ENCODE peak calls at places on chromosomes 2 and 18, in five cellular contexts. One of them, this sample, is unnamed.
A peak's percentile ranks its signal among the peaks of the same experiment; 100 is the strongest.

GRCh38 chr2:69683170-69683971 is 39.8 kb upstream of the AAK1 start:
- DNase-seq in neuronal stem cell: no peak
- DNase-seq in DND-41: no peak
- DNase-seq in gastrocnemius medialis: no peak
- DNase-seq in CD8-positive, alpha-beta memory T cell: no peak
- DNase-seq in this sample: no peak

GRCh38 chr2:20179755-20180594 is 45.0 kb downstream of the SDC1 start:
- DNase-seq in neuronal stem cell: no peak
- DNase-seq in gastrocnemius medialis: no peak
- DNase-seq in DND-41: no peak
- DNase-seq in CD8-positive, alpha-beta memory T cell: no peak
- DNase-seq in this sample: no peak

GRCh38 chr2:86397989-86398388 is 43.2 kb upstream of the KDM3A start:
- DNase-seq in gastrocnemius medialis: no peak
- DNase-seq in DND-41: no peak
- DNase-seq in CD8-positive, alpha-beta memory T cell: no peak
- DNase-seq in neuronal stem cell: no peak
- DNase-seq in this sample: no peak

GRCh38 chr2:51454177-51454576 is 422.2 kb upstream of the NRXN1 start:
- DNase-seq in DND-41: no peak
- DNase-seq in neuronal stem cell: no peak
- DNase-seq in CD8-positive, alpha-beta memory T cell: no peak
- DNase-seq in gastrocnemius medialis: no peak
- DNase-seq in this sample: no peak

GRCh38 chr18:64037812-64038414 is 68.0 kb downstream of the SERPINB8 start:
- DNase-seq in neuronal stem cell: peak; percentile 41
- DNase-seq in gastrocnemius medialis: no peak
- DNase-seq in DND-41: no peak
- DNase-seq in CD8-positive, alpha-beta memory T cell: no peak
- DNase-seq in this sample: peak; percentile 5

GRCh38 chr2:233209117-233209977 is 42.1 kb upstream of the ATG16L1 start:
- DNase-seq in CD8-positive, alpha-beta memory T cell: no peak
- DNase-seq in gastrocnemius medialis: no peak
- DNase-seq in neuronal stem cell: peak; percentile 36
- DNase-seq in DND-41: no peak
- DNase-seq in this sample: no peak

GRCh38 chr2:43568226-43568625 is 27.6 kb downstream of the THADA start:
- DNase-seq in neuronal stem cell: no peak
- DNase-seq in CD8-positive, alpha-beta memory T cell: no peak
- DNase-seq in gastrocnemius medialis: no peak
- DNase-seq in DND-41: no peak
- DNase-seq in this sample: no peak

GRCh38 chr2:157291018-157291417 is 33.5 kb downstream of the GALNT5 start:
- DNase-seq in gastrocnemius medialis: no peak
- DNase-seq in DND-41: no peak
- DNase-seq in CD8-positive, alpha-beta memory T cell: no peak
- DNase-seq in neuronal stem cell: no peak
- DNase-seq in this sample: no peak

GRCh38 chr2:122034797-122035196 is 279.3 kb downstream of the TSN start:
- DNase-seq in DND-41: no peak
- DNase-seq in CD8-positive, alpha-beta memory T cell: no peak
- DNase-seq in neuronal stem cell: peak; percentile 48
- DNase-seq in gastrocnemius medialis: no peak
- DNase-seq in this sample: no peak

GRCh38 chr18:60188943-60189342 is 183.6 kb downstream of the MC4R start:
- DNase-seq in gastrocnemius medialis: no peak
- DNase-seq in DND-41: no peak
- DNase-seq in neuronal stem cell: no peak
- DNase-seq in CD8-positive, alpha-beta memory T cell: no peak
- DNase-seq in this sample: no peak

GRCh38 chr2:171523339-171523931 is 1.2 kb downstream of the CYBRD1 start:
- DNase-seq in gastrocnemius medialis: peak; percentile 56
- DNase-seq in CD8-positive, alpha-beta memory T cell: no peak
- DNase-seq in DND-41: peak; percentile 11
- DNase-seq in neuronal stem cell: peak; percentile 62
- DNase-seq in this sample: no peak

GRCh38 chr2:173053043-173053699 is 22.5 kb upstream of the MAP3K20 start:
- DNase-seq in CD8-positive, alpha-beta memory T cell: no peak
- DNase-seq in DND-41: no peak
- DNase-seq in neuronal stem cell: no peak
- DNase-seq in gastrocnemius medialis: no peak
- DNase-seq in this sample: no peak

GRCh38 chr18:41569867-41570266 is 385.2 kb upstream of the PIK3C3 start:
- DNase-seq in CD8-positive, alpha-beta memory T cell: no peak
- DNase-seq in neuronal stem cell: no peak
- DNase-seq in gastrocnemius medialis: no peak
- DNase-seq in DND-41: no peak
- DNase-seq in this sample: no peak

GRCh38 chr2:171807831-171808393 is 86.1 kb downstream of the SLC25A12 start:
- DNase-seq in DND-41: no peak
- DNase-seq in gastrocnemius medialis: no peak
- DNase-seq in CD8-positive, alpha-beta memory T cell: no peak
- DNase-seq in neuronal stem cell: no peak
- DNase-seq in this sample: no peak

GRCh38 chr18:13455960-13456471 is 237.5 kb downstream of the LDLRAD4 start:
- DNase-seq in CD8-positive, alpha-beta memory T cell: no peak
- DNase-seq in neuronal stem cell: no peak
- DNase-seq in DND-41: peak; percentile 77
- DNase-seq in gastrocnemius medialis: no peak
- DNase-seq in this sample: no peak

GRCh38 chr2:72757177-72757775 is 68.6 kb downstream of the EXOC6B start:
- DNase-seq in neuronal stem cell: no peak
- DNase-seq in DND-41: no peak
- DNase-seq in CD8-positive, alpha-beta memory T cell: no peak
- DNase-seq in gastrocnemius medialis: no peak
- DNase-seq in this sample: no peak

GRCh38 chr2:11097038-11097720 is 58.1 kb upstream of the SLC66A3 start:
- DNase-seq in neuronal stem cell: no peak
- DNase-seq in CD8-positive, alpha-beta memory T cell: no peak
- DNase-seq in gastrocnemius medialis: no peak
- DNase-seq in DND-41: no peak
- DNase-seq in this sample: no peak

GRCh38 chr2:235468978-235469694 is 24.7 kb upstream of the AGAP1 start:
- DNase-seq in CD8-positive, alpha-beta memory T cell: no peak
- DNase-seq in DND-41: no peak
- DNase-seq in gastrocnemius medialis: peak; percentile 59
- DNase-seq in neuronal stem cell: peak; percentile 8
- DNase-seq in this sample: no peak

GRCh38 chr2:13010283-13010682 is 293.5 kb downstream of the TRIB2 start:
- DNase-seq in DND-41: peak; percentile 61
- DNase-seq in neuronal stem cell: no peak
- DNase-seq in gastrocnemius medialis: no peak
- DNase-seq in CD8-positive, alpha-beta memory T cell: no peak
- DNase-seq in this sample: no peak

GRCh38 chr2:95315801-95316411 is 18.8 kb downstream of the KCNIP3 start:
- DNase-seq in DND-41: no peak
- DNase-seq in gastrocnemius medialis: no peak
- DNase-seq in neuronal stem cell: no peak
- DNase-seq in CD8-positive, alpha-beta memory T cell: no peak
- DNase-seq in this sample: no peak

GRCh38 chr2:173205375-173205774 is 129.7 kb downstream of the MAP3K20 start:
- DNase-seq in gastrocnemius medialis: peak; percentile 92
- DNase-seq in CD8-positive, alpha-beta memory T cell: no peak
- DNase-seq in neuronal stem cell: no peak
- DNase-seq in DND-41: no peak
- DNase-seq in this sample: no peak

GRCh38 chr2:199460808-199461454 is 3.2 kb upstream of the SATB2 start:
- DNase-seq in DND-41: no peak
- DNase-seq in neuronal stem cell: no peak
- DNase-seq in gastrocnemius medialis: no peak
- DNase-seq in CD8-positive, alpha-beta memory T cell: no peak
- DNase-seq in this sample: no peak

GRCh38 chr2:46962751-46963150 is 47.1 kb upstream of the MCFD2 start:
- DNase-seq in CD8-positive, alpha-beta memory T cell: no peak
- DNase-seq in neuronal stem cell: no peak
- DNase-seq in DND-41: no peak
- DNase-seq in gastrocnemius medialis: no peak
- DNase-seq in this sample: no peak

GRCh38 chr2:112601754-112602153 is 17.3 kb downstream of the CHCHD5 start:
- DNase-seq in CD8-positive, alpha-beta memory T cell: no peak
- DNase-seq in neuronal stem cell: no peak
- DNase-seq in gastrocnemius medialis: no peak
- DNase-seq in DND-41: no peak
- DNase-seq in this sample: no peak

GRCh38 chr18:50986360-50987087 is 18.7 kb downstream of the ELAC1 start:
- DNase-seq in DND-41: no peak
- DNase-seq in CD8-positive, alpha-beta memory T cell: no peak
- DNase-seq in gastrocnemius medialis: peak; percentile 12
- DNase-seq in neuronal stem cell: no peak
- DNase-seq in this sample: no peak

GRCh38 chr18:49014605-49015267 is 64.0 kb upstream of the SMAD7 start:
- DNase-seq in DND-41: no peak
- DNase-seq in neuronal stem cell: no peak
- DNase-seq in gastrocnemius medialis: no peak
- DNase-seq in CD8-positive, alpha-beta memory T cell: no peak
- DNase-seq in this sample: no peak

GRCh38 chr2:132668986-132669853 is 785 bp downstream of the LYPD1 start:
- DNase-seq in gastrocnemius medialis: no peak
- DNase-seq in DND-41: no peak
- DNase-seq in CD8-positive, alpha-beta memory T cell: no peak
- DNase-seq in neuronal stem cell: no peak
- DNase-seq in this sample: no peak

GRCh38 chr2:15042824-15043223 is 410.3 kb downstream of the LRATD1 start:
- DNase-seq in CD8-positive, alpha-beta memory T cell: no peak
- DNase-seq in DND-41: no peak
- DNase-seq in neuronal stem cell: no peak
- DNase-seq in gastrocnemius medialis: no peak
- DNase-seq in this sample: no peak

GRCh38 chr2:60523987-60524386 is 29.5 kb downstream of the BCL11A start:
- DNase-seq in gastrocnemius medialis: no peak
- DNase-seq in neuronal stem cell: no peak
- DNase-seq in CD8-positive, alpha-beta memory T cell: no peak
- DNase-seq in DND-41: no peak
- DNase-seq in this sample: no peak

GRCh38 chr2:240507778-240508251 is 50.0 kb downstream of the ANKMY1 start:
- DNase-seq in gastrocnemius medialis: no peak
- DNase-seq in neuronal stem cell: no peak
- DNase-seq in CD8-positive, alpha-beta memory T cell: no peak
- DNase-seq in DND-41: no peak
- DNase-seq in this sample: no peak

GRCh38 chr2:86052676-86053075 is 53.0 kb downstream of the POLR1A start:
- DNase-seq in gastrocnemius medialis: no peak
- DNase-seq in CD8-positive, alpha-beta memory T cell: no peak
- DNase-seq in DND-41: no peak
- DNase-seq in neuronal stem cell: no peak
- DNase-seq in this sample: no peak

DNA sequence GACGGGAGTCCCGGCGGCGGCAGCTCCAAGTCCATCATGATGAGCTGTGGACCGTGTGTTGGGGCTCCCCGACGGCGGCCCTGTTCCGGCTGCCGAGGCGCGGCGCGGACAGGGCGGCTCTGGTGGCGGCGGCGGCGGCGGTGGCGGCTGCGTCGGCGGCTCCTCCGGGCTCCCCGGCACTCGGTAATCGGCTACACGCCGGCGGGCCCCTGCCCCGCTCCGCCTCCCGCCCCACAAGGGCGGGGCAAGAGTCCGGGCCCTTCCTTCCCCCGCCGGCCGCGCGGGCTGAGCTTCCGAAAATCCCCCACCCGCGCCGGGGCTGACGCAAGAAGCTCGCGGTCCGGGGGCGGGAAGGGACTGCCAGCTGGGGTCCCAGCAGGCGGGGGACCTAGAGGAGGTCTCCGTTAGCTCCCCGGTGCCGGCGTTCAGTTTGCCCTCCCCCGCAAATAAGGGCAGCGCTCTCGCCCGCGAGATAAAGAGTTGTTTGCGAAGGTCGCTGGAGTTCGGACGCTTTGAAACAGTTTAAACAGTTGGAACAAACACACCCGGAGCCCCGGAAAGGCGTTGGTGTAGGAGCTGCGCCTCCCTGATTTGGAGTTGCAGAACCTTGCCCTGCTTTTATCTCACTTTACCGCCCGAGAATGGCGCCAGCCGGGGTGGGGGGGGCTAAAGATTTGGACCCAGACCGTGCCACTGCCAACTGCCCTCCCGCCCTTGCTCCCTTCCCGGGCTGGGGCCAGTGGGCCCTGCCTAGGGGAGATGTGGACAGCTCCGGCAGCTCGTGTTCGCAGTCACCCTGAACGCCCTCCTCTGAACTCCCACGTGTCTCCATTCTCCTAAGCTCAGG is at the start of gene NFE2L2:
- DNase-seq in DND-41: peak; percentile 94
- DNase-seq in CD8-positive, alpha-beta memory T cell: peak; percentile 93
- DNase-seq in gastrocnemius medialis: peak; percentile 86
- DNase-seq in neuronal stem cell: peak; percentile 79
- DNase-seq in this sample: peak; percentile 99
- H3K4me1 ChIP-seq in DND-41: peaks cover 54% of the 10 kb centered on the region
- H3K4me1 ChIP-seq in CD8-positive, alpha-beta memory T cell: peaks cover 39% of the 10 kb centered on the region
- H3K4me1 ChIP-seq in gastrocnemius medialis: peaks cover 44% of the 10 kb centered on the region
- H3K4me1 ChIP-seq in neuronal stem cell: peaks cover 17% of the 10 kb centered on the region
- H3K4me1 ChIP-seq in this sample: peaks cover 24% of the 10 kb centered on the region

GRCh38 chr2:164841719-164842623 is at the start of gene COBLL1:
- DNase-seq in DND-41: peak; percentile 47
- DNase-seq in neuronal stem cell: peak; percentile 79
- DNase-seq in CD8-positive, alpha-beta memory T cell: no peak
- DNase-seq in gastrocnemius medialis: peak; percentile 54
- DNase-seq in this sample: peak; percentile 5
- H3K27ac ChIP-seq in DND-41: peak within 1 kb of the TSS; percentile 58
- H3K27ac ChIP-seq in neuronal stem cell: peak within 1 kb of the TSS; percentile 59
- H3K27ac ChIP-seq in CD8-positive, alpha-beta memory T cell: no peak within 1 kb of the TSS
- H3K27ac ChIP-seq in gastrocnemius medialis: peak within 1 kb of the TSS; percentile 85
- H3K27ac ChIP-seq in this sample: no peak within 1 kb of the TSS

GRCh38 chr2:241652722-241653121 is 15.2 kb downstream of the ATG4B start:
- DNase-seq in neuronal stem cell: no peak
- DNase-seq in CD8-positive, alpha-beta memory T cell: no peak
- DNase-seq in gastrocnemius medialis: no peak
- DNase-seq in DND-41: no peak
- DNase-seq in this sample: no peak
- H3K36me3 ChIP-seq in neuronal stem cell: peaks cover 36% of the 10 kb centered on the region
- H3K36me3 ChIP-seq in CD8-positive, alpha-beta memory T cell: peaks cover 28% of the 10 kb centered on the region
- H3K36me3 ChIP-seq in gastrocnemius medialis: no peaks in the 10 kb centered on the region
- H3K36me3 ChIP-seq in DND-41: peaks cover 72% of the 10 kb centered on the region
- H3K36me3 ChIP-seq in this sample: peaks cover 6% of the 10 kb centered on the region

DNA sequence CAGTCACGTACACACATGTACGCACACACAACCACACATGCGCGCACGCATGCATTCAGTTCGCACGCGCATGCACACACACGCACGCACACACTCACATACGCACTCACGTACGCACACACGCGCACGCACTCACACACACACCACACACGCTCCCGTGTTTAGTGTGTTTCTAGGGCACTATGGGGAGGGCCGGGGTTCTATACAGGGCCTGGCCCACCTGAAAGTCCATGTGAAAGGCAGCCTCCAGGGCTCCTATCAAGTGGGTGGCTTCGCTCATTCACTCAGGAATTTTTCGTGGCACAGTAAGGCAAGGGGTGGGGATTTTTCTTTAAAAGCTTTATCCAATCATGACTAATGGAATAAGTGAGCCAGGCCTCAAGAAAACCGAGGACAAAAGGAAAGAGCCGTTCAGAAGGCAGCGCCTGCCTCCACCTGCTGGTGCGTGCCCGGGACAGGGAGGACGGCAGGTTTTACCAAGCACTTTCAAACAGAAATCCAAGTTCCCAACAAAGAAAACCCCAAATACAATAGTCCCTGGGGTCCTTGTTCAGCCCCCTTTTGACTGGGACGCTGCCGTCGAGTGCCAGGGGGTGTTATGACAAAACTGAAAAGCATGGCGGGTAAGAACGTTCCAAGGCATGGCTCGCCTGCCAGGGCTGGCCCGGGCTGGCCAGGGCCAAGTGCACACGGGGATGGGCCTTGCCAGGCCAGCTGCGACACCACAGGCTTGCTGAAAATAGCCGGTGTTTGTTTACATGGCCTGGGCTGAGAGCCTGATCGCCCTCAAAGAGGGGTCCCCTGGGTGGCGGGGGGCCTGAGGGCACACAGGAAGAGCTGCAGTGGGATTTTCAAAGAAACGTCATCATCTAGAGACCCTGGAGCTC is 110.0 kb downstream of the HDAC4 start:
- DNase-seq in neuronal stem cell: peak; percentile 40
- DNase-seq in DND-41: no peak
- DNase-seq in CD8-positive, alpha-beta memory T cell: no peak
- DNase-seq in gastrocnemius medialis: peak; percentile 83
- DNase-seq in this sample: no peak
- H3K4me1 ChIP-seq in neuronal stem cell: peaks cover 75% of the 10 kb centered on the region
- H3K4me1 ChIP-seq in DND-41: peaks cover 95% of the 10 kb centered on the region
- H3K4me1 ChIP-seq in CD8-positive, alpha-beta memory T cell: peaks cover 79% of the 10 kb centered on the region
- H3K4me1 ChIP-seq in gastrocnemius medialis: peaks cover 95% of the 10 kb centered on the region
- H3K4me1 ChIP-seq in this sample: peaks cover 58% of the 10 kb centered on the region